ENCODE peak calls at places on chromosome 11, in ten cellular contexts. One of them, this sample, is unnamed.

GRCh38 chr11:46278387-46279173 is 1.1 kb downstream of the CREB3L1 start:
- DNase-seq in mesothelial cell of epicardium: peak
- DNase-seq in thoracic aorta: no peak
- DNase-seq in cardiac fibroblast: peak
- DNase-seq in BJ: no peak
- DNase-seq in AG10803: peak
- DNase-seq in fibroblast of lung: peak
- DNase-seq in heart right ventricle: peak
- DNase-seq in fibroblast of pulmonary artery: peak
- DNase-seq in omental fat pad: no peak
- DNase-seq in this sample: no peak

GRCh38 chr11:76724162-76724768 is 53.7 kb upstream of the LRRC32 start:
- DNase-seq in heart right ventricle: no peak
- DNase-seq in cardiac fibroblast: no peak
- DNase-seq in BJ: no peak
- DNase-seq in mesothelial cell of epicardium: peak
- DNase-seq in omental fat pad: no peak
- DNase-seq in fibroblast of lung: no peak
- DNase-seq in fibroblast of pulmonary artery: no peak
- DNase-seq in thoracic aorta: no peak
- DNase-seq in AG10803: no peak
- DNase-seq in this sample: no peak

GRCh38 chr11:17687946-17688670 is 31.3 kb upstream of the MYOD1 start:
- DNase-seq in omental fat pad: no peak
- DNase-seq in fibroblast of pulmonary artery: no peak
- DNase-seq in heart right ventricle: no peak
- DNase-seq in BJ: no peak
- DNase-seq in AG10803: peak
- DNase-seq in mesothelial cell of epicardium: no peak
- DNase-seq in thoracic aorta: no peak
- DNase-seq in cardiac fibroblast: no peak
- DNase-seq in fibroblast of lung: no peak
- DNase-seq in this sample: no peak

GRCh38 chr11:27013741-27014415 is 20.0 kb downstream of the FIBIN start:
- DNase-seq in BJ: no peak
- DNase-seq in fibroblast of pulmonary artery: no peak
- DNase-seq in mesothelial cell of epicardium: no peak
- DNase-seq in heart right ventricle: no peak
- DNase-seq in fibroblast of lung: peak
- DNase-seq in AG10803: peak
- DNase-seq in thoracic aorta: no peak
- DNase-seq in omental fat pad: no peak
- DNase-seq in cardiac fibroblast: no peak
- DNase-seq in this sample: no peak

GRCh38 chr11:62514151-62514550 is 32.5 kb downstream of the AHNAK start:
- DNase-seq in heart right ventricle: no peak
- DNase-seq in fibroblast of pulmonary artery: no peak
- DNase-seq in thoracic aorta: no peak
- DNase-seq in BJ: no peak
- DNase-seq in AG10803: no peak
- DNase-seq in omental fat pad: no peak
- DNase-seq in fibroblast of lung: no peak
- DNase-seq in mesothelial cell of epicardium: no peak
- DNase-seq in cardiac fibroblast: no peak
- DNase-seq in this sample: no peak

GRCh38 chr11:704799-705645 is 1.0 kb upstream of the EPS8L2 start:
- DNase-seq in cardiac fibroblast: no peak
- DNase-seq in thoracic aorta: no peak
- DNase-seq in fibroblast of lung: no peak
- DNase-seq in BJ: no peak
- DNase-seq in omental fat pad: no peak
- DNase-seq in AG10803: no peak
- DNase-seq in mesothelial cell of epicardium: no peak
- DNase-seq in heart right ventricle: no peak
- DNase-seq in fibroblast of pulmonary artery: no peak
- DNase-seq in this sample: no peak

GRCh38 chr11:15972838-15973237 is 383.5 kb downstream of the SOX6 start:
- DNase-seq in BJ: no peak
- DNase-seq in heart right ventricle: no peak
- DNase-seq in cardiac fibroblast: no peak
- DNase-seq in AG10803: no peak
- DNase-seq in thoracic aorta: no peak
- DNase-seq in omental fat pad: no peak
- DNase-seq in fibroblast of pulmonary artery: no peak
- DNase-seq in fibroblast of lung: no peak
- DNase-seq in mesothelial cell of epicardium: no peak
- DNase-seq in this sample: no peak

GRCh38 chr11:97557399-97557798 is 1167.6 kb downstream of the JRKL start:
- DNase-seq in heart right ventricle: no peak
- DNase-seq in fibroblast of pulmonary artery: peak
- DNase-seq in fibroblast of lung: no peak
- DNase-seq in cardiac fibroblast: peak
- DNase-seq in thoracic aorta: no peak
- DNase-seq in BJ: no peak
- DNase-seq in AG10803: no peak
- DNase-seq in mesothelial cell of epicardium: no peak
- DNase-seq in omental fat pad: no peak
- DNase-seq in this sample: no peak

GRCh38 chr11:119481667-119482400 is 58.9 kb upstream of the THY1 start:
- DNase-seq in fibroblast of pulmonary artery: no peak
- DNase-seq in cardiac fibroblast: no peak
- DNase-seq in thoracic aorta: no peak
- DNase-seq in heart right ventricle: peak
- DNase-seq in fibroblast of lung: no peak
- DNase-seq in mesothelial cell of epicardium: no peak
- DNase-seq in AG10803: no peak
- DNase-seq in omental fat pad: peak
- DNase-seq in BJ: no peak
- DNase-seq in this sample: no peak

GRCh38 chr11:119480375-119481020 is 57.5 kb upstream of the THY1 start:
- DNase-seq in omental fat pad: peak
- DNase-seq in fibroblast of pulmonary artery: no peak
- DNase-seq in mesothelial cell of epicardium: peak
- DNase-seq in BJ: no peak
- DNase-seq in cardiac fibroblast: no peak
- DNase-seq in heart right ventricle: no peak
- DNase-seq in fibroblast of lung: no peak
- DNase-seq in thoracic aorta: no peak
- DNase-seq in AG10803: no peak
- DNase-seq in this sample: peak

GRCh38 chr11:119481021-119481666 is 58.2 kb upstream of the THY1 start:
- DNase-seq in heart right ventricle: peak
- DNase-seq in omental fat pad: peak
- DNase-seq in mesothelial cell of epicardium: peak
- DNase-seq in BJ: peak
- DNase-seq in fibroblast of lung: peak
- DNase-seq in AG10803: peak
- DNase-seq in cardiac fibroblast: peak
- DNase-seq in thoracic aorta: peak
- DNase-seq in fibroblast of pulmonary artery: peak
- DNase-seq in this sample: peak

GRCh38 chr11:119478711-119479285 is 55.8 kb upstream of the THY1 start:
- DNase-seq in thoracic aorta: no peak
- DNase-seq in fibroblast of pulmonary artery: no peak
- DNase-seq in heart right ventricle: no peak
- DNase-seq in BJ: no peak
- DNase-seq in omental fat pad: peak
- DNase-seq in AG10803: no peak
- DNase-seq in fibroblast of lung: no peak
- DNase-seq in mesothelial cell of epicardium: peak
- DNase-seq in cardiac fibroblast: no peak
- DNase-seq in this sample: no peak

DNA sequence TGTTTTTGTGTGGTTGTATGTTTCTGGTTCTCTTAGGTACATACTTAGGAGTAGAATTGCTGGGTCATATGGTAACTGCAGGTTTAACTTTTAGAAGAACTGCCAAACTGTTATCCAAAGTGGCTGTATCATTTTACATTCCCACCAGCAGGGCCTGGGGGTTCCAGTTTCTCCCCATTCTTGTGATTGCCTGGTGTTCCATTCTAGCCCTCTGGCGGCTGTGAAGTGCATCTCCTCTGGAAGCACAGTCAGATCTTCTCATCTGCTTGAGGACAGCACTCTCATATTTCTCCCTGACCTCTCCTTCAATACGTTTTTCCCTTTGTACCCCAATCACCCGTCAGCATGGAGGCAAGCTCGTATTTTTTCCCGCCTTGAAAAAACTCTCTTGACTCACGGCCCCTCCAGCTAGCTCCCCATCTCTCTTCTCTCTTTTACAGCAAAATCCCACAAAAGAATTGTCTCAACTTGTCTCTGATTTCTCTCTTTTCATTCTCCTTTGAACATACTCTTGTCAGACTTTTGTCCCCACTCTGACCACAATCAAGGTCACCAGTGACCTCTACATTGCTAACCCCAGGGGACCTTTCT is 56.8 kb upstream of the THY1 start:
- DNase-seq in AG10803: peak
- DNase-seq in mesothelial cell of epicardium: peak
- DNase-seq in omental fat pad: peak
- DNase-seq in heart right ventricle: no peak
- DNase-seq in fibroblast of pulmonary artery: peak
- DNase-seq in cardiac fibroblast: peak
- DNase-seq in fibroblast of lung: peak
- DNase-seq in BJ: no peak
- DNase-seq in thoracic aorta: no peak
- DNase-seq in this sample: no peak
- TF ChIP-seq CTCF in AG10803: peak
- TF ChIP-seq CTCF in mesothelial cell of epicardium: peak
- TF ChIP-seq CTCF in omental fat pad: no peak
- TF ChIP-seq CTCF in heart right ventricle: peak
- TF ChIP-seq CTCF in fibroblast of pulmonary artery: peak
- TF ChIP-seq CTCF in cardiac fibroblast: peak
- TF ChIP-seq CTCF in fibroblast of lung: peak
- TF ChIP-seq CTCF in BJ: peak
- TF ChIP-seq CTCF in thoracic aorta: no peak
- TF ChIP-seq CTCF in this sample: no peak

GRCh38 chr11:96340555-96340885 is 2.5 kb downstream of the MAML2 start:
- DNase-seq in cardiac fibroblast: peak
- DNase-seq in thoracic aorta: no peak
- DNase-seq in fibroblast of lung: peak
- DNase-seq in heart right ventricle: no peak
- DNase-seq in omental fat pad: no peak
- DNase-seq in BJ: no peak
- DNase-seq in mesothelial cell of epicardium: no peak
- DNase-seq in fibroblast of pulmonary artery: peak
- DNase-seq in AG10803: peak
- DNase-seq in this sample: no peak

GRCh38 chr11:96342971-96343711 is at the start of gene MAML2:
- DNase-seq in mesothelial cell of epicardium: peak
- DNase-seq in cardiac fibroblast: peak
- DNase-seq in thoracic aorta: peak
- DNase-seq in fibroblast of pulmonary artery: peak
- DNase-seq in fibroblast of lung: peak
- DNase-seq in AG10803: peak
- DNase-seq in heart right ventricle: peak
- DNase-seq in omental fat pad: peak
- DNase-seq in BJ: peak
- DNase-seq in this sample: peak

GRCh38 chr11:96339704-96340554 is 3.1 kb downstream of the MAML2 start:
- DNase-seq in mesothelial cell of epicardium: no peak
- DNase-seq in omental fat pad: no peak
- DNase-seq in fibroblast of pulmonary artery: peak
- DNase-seq in heart right ventricle: no peak
- DNase-seq in BJ: no peak
- DNase-seq in AG10803: peak
- DNase-seq in thoracic aorta: no peak
- DNase-seq in fibroblast of lung: peak
- DNase-seq in cardiac fibroblast: peak
- DNase-seq in this sample: no peak

GRCh38 chr11:96342131-96342970 is 644 bp downstream of the MAML2 start:
- DNase-seq in fibroblast of lung: peak
- DNase-seq in thoracic aorta: no peak
- DNase-seq in heart right ventricle: no peak
- DNase-seq in cardiac fibroblast: no peak
- DNase-seq in mesothelial cell of epicardium: no peak
- DNase-seq in fibroblast of pulmonary artery: no peak
- DNase-seq in BJ: no peak
- DNase-seq in AG10803: no peak
- DNase-seq in omental fat pad: no peak
- DNase-seq in this sample: no peak

GRCh38 chr11:96341237-96342130 is 1.5 kb downstream of the MAML2 start:
- DNase-seq in mesothelial cell of epicardium: no peak
- DNase-seq in heart right ventricle: peak
- DNase-seq in BJ: no peak
- DNase-seq in cardiac fibroblast: peak
- DNase-seq in omental fat pad: no peak
- DNase-seq in fibroblast of pulmonary artery: peak
- DNase-seq in AG10803: peak
- DNase-seq in fibroblast of lung: peak
- DNase-seq in thoracic aorta: no peak
- DNase-seq in this sample: peak
- TF ChIP-seq CTCF in mesothelial cell of epicardium: no peak
- TF ChIP-seq CTCF in heart right ventricle: peak
- TF ChIP-seq CTCF in BJ: peak
- TF ChIP-seq CTCF in cardiac fibroblast: peak
- TF ChIP-seq CTCF in omental fat pad: no peak
- TF ChIP-seq CTCF in fibroblast of pulmonary artery: peak
- TF ChIP-seq CTCF in AG10803: peak
- TF ChIP-seq CTCF in fibroblast of lung: peak
- TF ChIP-seq CTCF in thoracic aorta: peak
- TF ChIP-seq CTCF in this sample: no peak

GRCh38 chr11:133841279-133842043 is 3.9 kb downstream of the SPATA19 start:
- DNase-seq in AG10803: no peak
- DNase-seq in heart right ventricle: no peak
- DNase-seq in fibroblast of pulmonary artery: no peak
- DNase-seq in cardiac fibroblast: no peak
- DNase-seq in mesothelial cell of epicardium: no peak
- DNase-seq in omental fat pad: no peak
- DNase-seq in fibroblast of lung: no peak
- DNase-seq in BJ: no peak
- DNase-seq in thoracic aorta: no peak
- DNase-seq in this sample: no peak
- TF ChIP-seq CTCF in AG10803: no peak
- TF ChIP-seq CTCF in heart right ventricle: no peak
- TF ChIP-seq CTCF in fibroblast of pulmonary artery: no peak
- TF ChIP-seq CTCF in cardiac fibroblast: no peak
- TF ChIP-seq CTCF in mesothelial cell of epicardium: no peak
- TF ChIP-seq CTCF in omental fat pad: no peak
- TF ChIP-seq CTCF in fibroblast of lung: no peak
- TF ChIP-seq CTCF in BJ: no peak
- TF ChIP-seq CTCF in thoracic aorta: no peak
- TF ChIP-seq CTCF in this sample: no peak

GRCh38 chr11:131036544-131036943 is 120.3 kb upstream of the SNX19 start:
- DNase-seq in BJ: no peak
- DNase-seq in fibroblast of pulmonary artery: no peak
- DNase-seq in mesothelial cell of epicardium: no peak
- DNase-seq in fibroblast of lung: no peak
- DNase-seq in heart right ventricle: no peak
- DNase-seq in cardiac fibroblast: no peak
- DNase-seq in omental fat pad: no peak
- DNase-seq in AG10803: no peak
- DNase-seq in thoracic aorta: no peak
- DNase-seq in this sample: no peak

GRCh38 chr11:131037873-131038272 is 121.6 kb upstream of the SNX19 start:
- DNase-seq in omental fat pad: no peak
- DNase-seq in BJ: no peak
- DNase-seq in thoracic aorta: no peak
- DNase-seq in cardiac fibroblast: no peak
- DNase-seq in mesothelial cell of epicardium: no peak
- DNase-seq in fibroblast of pulmonary artery: no peak
- DNase-seq in heart right ventricle: no peak
- DNase-seq in fibroblast of lung: no peak
- DNase-seq in AG10803: no peak
- DNase-seq in this sample: no peak

GRCh38 chr11:131042041-131042390 is 125.7 kb upstream of the SNX19 start:
- DNase-seq in heart right ventricle: no peak
- DNase-seq in fibroblast of pulmonary artery: no peak
- DNase-seq in BJ: no peak
- DNase-seq in mesothelial cell of epicardium: no peak
- DNase-seq in omental fat pad: no peak
- DNase-seq in fibroblast of lung: no peak
- DNase-seq in thoracic aorta: no peak
- DNase-seq in AG10803: peak
- DNase-seq in cardiac fibroblast: peak
- DNase-seq in this sample: no peak

GRCh38 chr11:131041331-131042040 is 125.2 kb upstream of the SNX19 start:
- DNase-seq in heart right ventricle: no peak
- DNase-seq in mesothelial cell of epicardium: no peak
- DNase-seq in fibroblast of pulmonary artery: no peak
- DNase-seq in BJ: no peak
- DNase-seq in cardiac fibroblast: peak
- DNase-seq in AG10803: peak
- DNase-seq in omental fat pad: no peak
- DNase-seq in fibroblast of lung: no peak
- DNase-seq in thoracic aorta: no peak
- DNase-seq in this sample: no peak

DNA sequence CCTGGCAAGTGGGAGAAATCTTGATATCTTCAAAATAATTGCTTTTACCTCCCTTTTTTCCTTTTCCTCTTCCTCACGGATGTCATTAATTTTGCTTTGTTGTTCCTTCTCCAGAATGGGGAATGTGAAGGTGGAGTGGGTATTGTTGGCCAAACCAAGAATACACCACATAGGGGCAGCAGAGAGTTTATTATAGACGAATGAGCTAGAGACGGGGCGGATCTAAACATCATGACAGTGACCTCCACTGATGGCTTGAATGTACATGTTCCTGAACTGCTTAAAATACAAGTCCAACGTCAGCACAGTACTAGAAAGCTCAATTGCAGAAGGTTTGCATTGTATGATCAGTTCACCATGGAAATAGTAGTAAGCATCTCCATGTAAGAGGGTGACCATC is 122.3 kb upstream of the SNX19 start:
- DNase-seq in AG10803: no peak
- DNase-seq in fibroblast of pulmonary artery: peak
- DNase-seq in omental fat pad: no peak
- DNase-seq in heart right ventricle: no peak
- DNase-seq in cardiac fibroblast: peak
- DNase-seq in fibroblast of lung: peak
- DNase-seq in thoracic aorta: no peak
- DNase-seq in BJ: no peak
- DNase-seq in mesothelial cell of epicardium: no peak
- DNase-seq in this sample: no peak
- TF ChIP-seq CTCF in AG10803: peak
- TF ChIP-seq CTCF in fibroblast of pulmonary artery: peak
- TF ChIP-seq CTCF in omental fat pad: no peak
- TF ChIP-seq CTCF in heart right ventricle: peak
- TF ChIP-seq CTCF in cardiac fibroblast: peak
- TF ChIP-seq CTCF in fibroblast of lung: no peak
- TF ChIP-seq CTCF in thoracic aorta: no peak
- TF ChIP-seq CTCF in BJ: peak
- TF ChIP-seq CTCF in mesothelial cell of epicardium: no peak
- TF ChIP-seq CTCF in this sample: no peak

This sample was measured in activated B cell treated with CpG ODN at 0.5 μM for 24 hours.